ENCODE peak calls at places on chromosomes 13 and 19, in five cellular contexts. One of them, this sample, is unnamed. For H3K4me1, the result is how much of the 10 kb centered on the place peaks cover.

GRCh38 chr19:1066748-1067340 is at the start of gene ARHGAP45:
- DNase-seq in CD8-positive, alpha-beta memory T cell: peak
- DNase-seq in IMR-90: no peak
- DNase-seq in OCI-LY7: peak
- DNase-seq in A549: no peak
- DNase-seq in this sample: no peak

GRCh38 chr19:41886761-41887710 is 4.1 kb downstream of the ARHGEF1 start:
- DNase-seq in CD8-positive, alpha-beta memory T cell: peak
- DNase-seq in IMR-90: no peak
- DNase-seq in A549: no peak
- DNase-seq in OCI-LY7: peak
- DNase-seq in this sample: no peak

GRCh38 chr19:31350693-31351211 is 1.5 kb upstream of the TSHZ3 start:
- DNase-seq in A549: no peak
- DNase-seq in IMR-90: peak
- DNase-seq in CD8-positive, alpha-beta memory T cell: no peak
- DNase-seq in OCI-LY7: no peak
- DNase-seq in this sample: peak

GRCh38 chr19:53771133-53771532 is 53.0 kb downstream of the NLRP12 start:
- DNase-seq in A549: no peak
- DNase-seq in OCI-LY7: no peak
- DNase-seq in IMR-90: no peak
- DNase-seq in CD8-positive, alpha-beta memory T cell: no peak
- DNase-seq in this sample: peak

GRCh38 chr19:51887522-51888498 is at the start of gene ZNF577:
- DNase-seq in OCI-LY7: no peak
- DNase-seq in A549: no peak
- DNase-seq in IMR-90: peak
- DNase-seq in CD8-positive, alpha-beta memory T cell: peak
- DNase-seq in this sample: peak

GRCh38 chr19:45440873-45441654 is 17.3 kb upstream of the ERCC1 start:
- DNase-seq in IMR-90: peak
- DNase-seq in CD8-positive, alpha-beta memory T cell: no peak
- DNase-seq in A549: no peak
- DNase-seq in OCI-LY7: no peak
- DNase-seq in this sample: no peak

GRCh38 chr13:37736040-37736439 is 133.5 kb downstream of the TRPC4 start:
- DNase-seq in CD8-positive, alpha-beta memory T cell: no peak
- DNase-seq in IMR-90: no peak
- DNase-seq in OCI-LY7: no peak
- DNase-seq in A549: no peak
- DNase-seq in this sample: no peak

GRCh38 chr19:4539697-4540581 is at the start of gene LRG1:
- DNase-seq in CD8-positive, alpha-beta memory T cell: no peak
- DNase-seq in OCI-LY7: peak
- DNase-seq in A549: no peak
- DNase-seq in IMR-90: no peak
- DNase-seq in this sample: peak

GRCh38 chr19:38692458-38693379 is 45.3 kb downstream of the ACTN4 start:
- DNase-seq in IMR-90: no peak
- DNase-seq in A549: no peak
- DNase-seq in CD8-positive, alpha-beta memory T cell: no peak
- DNase-seq in OCI-LY7: no peak
- DNase-seq in this sample: no peak

GRCh38 chr19:56601375-56601774 is 6.3 kb downstream of the ZNF71 start:
- DNase-seq in A549: no peak
- DNase-seq in CD8-positive, alpha-beta memory T cell: no peak
- DNase-seq in IMR-90: peak
- DNase-seq in OCI-LY7: no peak
- DNase-seq in this sample: no peak

GRCh38 chr13:76745246-76746200 is 140.7 kb downstream of the KCTD12 start:
- DNase-seq in IMR-90: no peak
- DNase-seq in A549: no peak
- DNase-seq in CD8-positive, alpha-beta memory T cell: no peak
- DNase-seq in OCI-LY7: no peak
- DNase-seq in this sample: no peak

GRCh38 chr13:49292742-49293498 is 45.2 kb downstream of the CDADC1 start:
- DNase-seq in OCI-LY7: no peak
- DNase-seq in CD8-positive, alpha-beta memory T cell: no peak
- DNase-seq in IMR-90: peak
- DNase-seq in A549: no peak
- DNase-seq in this sample: peak

GRCh38 chr13:34657716-34658115 is 284.4 kb upstream of the NBEA start:
- DNase-seq in A549: peak
- DNase-seq in CD8-positive, alpha-beta memory T cell: no peak
- DNase-seq in IMR-90: peak
- DNase-seq in OCI-LY7: no peak
- DNase-seq in this sample: no peak

GRCh38 chr13:19150712-19151228 is 30.9 kb downstream of the TUBA3C start:
- DNase-seq in IMR-90: no peak
- DNase-seq in OCI-LY7: no peak
- DNase-seq in A549: no peak
- DNase-seq in CD8-positive, alpha-beta memory T cell: no peak
- DNase-seq in this sample: no peak

GRCh38 chr13:26502826-26503225 is 54.7 kb upstream of the WASF3 start:
- DNase-seq in A549: no peak
- DNase-seq in OCI-LY7: no peak
- DNase-seq in CD8-positive, alpha-beta memory T cell: no peak
- DNase-seq in IMR-90: peak
- DNase-seq in this sample: no peak

GRCh38 chr13:101424381-101425155 is 8.3 kb upstream of the NALCN start:
- DNase-seq in CD8-positive, alpha-beta memory T cell: no peak
- DNase-seq in A549: no peak
- DNase-seq in IMR-90: peak
- DNase-seq in OCI-LY7: no peak
- DNase-seq in this sample: no peak

GRCh38 chr13:97653741-97654140 is 219.8 kb downstream of the RAP2A start:
- DNase-seq in A549: no peak
- DNase-seq in IMR-90: peak
- DNase-seq in CD8-positive, alpha-beta memory T cell: no peak
- DNase-seq in OCI-LY7: no peak
- DNase-seq in this sample: no peak

GRCh38 chr13:26867451-26868067 is 107.0 kb upstream of the GPR12 start:
- DNase-seq in OCI-LY7: peak
- DNase-seq in A549: peak
- DNase-seq in IMR-90: peak
- DNase-seq in CD8-positive, alpha-beta memory T cell: no peak
- DNase-seq in this sample: no peak

GRCh38 chr13:78468546-78469060 is 134.7 kb downstream of the POU4F1 start:
- DNase-seq in OCI-LY7: no peak
- DNase-seq in A549: no peak
- DNase-seq in IMR-90: no peak
- DNase-seq in CD8-positive, alpha-beta memory T cell: no peak
- DNase-seq in this sample: no peak

GRCh38 chr19:4362871-4363545 is 19.6 kb downstream of the MPND start:
- DNase-seq in IMR-90: no peak
- DNase-seq in OCI-LY7: peak
- DNase-seq in CD8-positive, alpha-beta memory T cell: no peak
- DNase-seq in A549: no peak
- DNase-seq in this sample: no peak

GRCh38 chr13:76029088-76029487 is 393.0 kb downstream of the LMO7 start:
- DNase-seq in OCI-LY7: no peak
- DNase-seq in A549: no peak
- DNase-seq in IMR-90: no peak
- DNase-seq in CD8-positive, alpha-beta memory T cell: no peak
- DNase-seq in this sample: no peak

GRCh38 chr19:42420055-42420544 is 7.1 kb downstream of the LIPE start:
- DNase-seq in CD8-positive, alpha-beta memory T cell: peak
- DNase-seq in OCI-LY7: peak
- DNase-seq in A549: peak
- DNase-seq in IMR-90: peak
- DNase-seq in this sample: peak

GRCh38 chr19:15114153-15114540 is 6.9 kb downstream of the SYDE1 start:
- DNase-seq in CD8-positive, alpha-beta memory T cell: no peak
- DNase-seq in A549: no peak
- DNase-seq in IMR-90: peak
- DNase-seq in OCI-LY7: no peak
- DNase-seq in this sample: no peak

GRCh38 chr13:18948012-18948663 is 233.5 kb downstream of the TUBA3C start:
- DNase-seq in CD8-positive, alpha-beta memory T cell: no peak
- DNase-seq in A549: no peak
- DNase-seq in OCI-LY7: no peak
- DNase-seq in IMR-90: no peak
- DNase-seq in this sample: no peak

DNA sequence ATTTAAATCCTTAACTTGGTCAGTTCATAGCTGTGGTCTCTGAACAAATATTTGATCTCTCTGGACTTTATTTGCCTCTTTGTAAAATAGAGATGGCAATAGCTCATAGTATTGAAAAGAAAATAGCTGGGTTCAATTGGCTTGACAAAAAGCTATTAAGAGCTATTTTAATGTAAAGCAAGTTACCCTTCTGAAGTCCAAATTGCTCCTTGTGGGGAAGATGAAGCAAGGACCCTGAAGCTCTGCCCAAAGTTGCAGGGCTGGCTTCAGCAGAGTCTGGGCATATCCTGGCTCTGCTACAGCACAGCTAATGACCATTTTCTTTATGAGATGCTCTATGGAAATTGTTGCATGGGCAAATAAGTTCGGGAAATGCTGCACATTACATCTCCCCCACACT is 484.5 kb downstream of the TDRD3 start:
- DNase-seq in A549: no peak
- DNase-seq in CD8-positive, alpha-beta memory T cell: no peak
- DNase-seq in IMR-90: no peak
- DNase-seq in OCI-LY7: no peak
- DNase-seq in this sample: no peak
- H3K4me3 ChIP-seq in A549: no peak
- H3K4me3 ChIP-seq in CD8-positive, alpha-beta memory T cell: no peak
- H3K4me3 ChIP-seq in IMR-90: no peak
- H3K4me3 ChIP-seq in OCI-LY7: no peak
- H3K4me3 ChIP-seq in this sample: no peak

GRCh38 chr19:6373813-6374108 is 1.2 kb downstream of the ALKBH7 start:
- DNase-seq in A549: no peak
- DNase-seq in IMR-90: no peak
- DNase-seq in CD8-positive, alpha-beta memory T cell: no peak
- DNase-seq in OCI-LY7: no peak
- DNase-seq in this sample: no peak
- H3K27ac ChIP-seq in A549: peak
- H3K27ac ChIP-seq in IMR-90: peak
- H3K27ac ChIP-seq in CD8-positive, alpha-beta memory T cell: peak
- H3K27ac ChIP-seq in OCI-LY7: peak
- H3K27ac ChIP-seq in this sample: peak

GRCh38 chr13:99798756-99799155 is 172.8 kb downstream of the ZIC5 start:
- DNase-seq in OCI-LY7: no peak
- DNase-seq in CD8-positive, alpha-beta memory T cell: no peak
- DNase-seq in A549: no peak
- DNase-seq in IMR-90: no peak
- DNase-seq in this sample: no peak

GRCh38 chr13:99792079-99792921 is 179.3 kb downstream of the ZIC5 start:
- DNase-seq in A549: no peak
- DNase-seq in CD8-positive, alpha-beta memory T cell: no peak
- DNase-seq in IMR-90: no peak
- DNase-seq in OCI-LY7: no peak
- DNase-seq in this sample: no peak

GRCh38 chr13:99797716-99798115 is 173.9 kb downstream of the ZIC5 start:
- DNase-seq in CD8-positive, alpha-beta memory T cell: no peak
- DNase-seq in A549: no peak
- DNase-seq in IMR-90: no peak
- DNase-seq in OCI-LY7: no peak
- DNase-seq in this sample: no peak

GRCh38 chr13:99800004-99800403 is 171.6 kb downstream of the ZIC5 start:
- DNase-seq in CD8-positive, alpha-beta memory T cell: no peak
- DNase-seq in IMR-90: no peak
- DNase-seq in OCI-LY7: no peak
- DNase-seq in A549: no peak
- DNase-seq in this sample: no peak

GRCh38 chr13:99796175-99796819 is 175.3 kb downstream of the ZIC5 start:
- DNase-seq in CD8-positive, alpha-beta memory T cell: no peak
- DNase-seq in A549: no peak
- DNase-seq in OCI-LY7: peak
- DNase-seq in IMR-90: peak
- DNase-seq in this sample: no peak
- H3K4me1 ChIP-seq in CD8-positive, alpha-beta memory T cell: under half
- H3K4me1 ChIP-seq in A549: under half
- H3K4me1 ChIP-seq in OCI-LY7: under half
- H3K4me1 ChIP-seq in IMR-90: under half
- H3K4me1 ChIP-seq in this sample: under half

GRCh38 chr19:9966448-9966847 is 30.1 kb upstream of the OLFM2 start:
- DNase-seq in A549: no peak
- DNase-seq in IMR-90: no peak
- DNase-seq in OCI-LY7: no peak
- DNase-seq in CD8-positive, alpha-beta memory T cell: no peak
- DNase-seq in this sample: no peak
- H3K4me3 ChIP-seq in A549: no peak
- H3K4me3 ChIP-seq in IMR-90: no peak
- H3K4me3 ChIP-seq in OCI-LY7: no peak
- H3K4me3 ChIP-seq in CD8-positive, alpha-beta memory T cell: no peak
- H3K4me3 ChIP-seq in this sample: no peak

GRCh38 chr13:110342474-110342873 is 35.4 kb downstream of the COL4A2 start:
- DNase-seq in OCI-LY7: no peak
- DNase-seq in CD8-positive, alpha-beta memory T cell: no peak
- DNase-seq in IMR-90: no peak
- DNase-seq in A549: no peak
- DNase-seq in this sample: no peak

GRCh38 chr13:110341445-110342247 is 34.6 kb downstream of the COL4A2 start:
- DNase-seq in A549: no peak
- DNase-seq in CD8-positive, alpha-beta memory T cell: no peak
- DNase-seq in OCI-LY7: peak
- DNase-seq in IMR-90: peak
- DNase-seq in this sample: no peak

GRCh38 chr13:110339975-110340550 is 33.0 kb downstream of the COL4A2 start:
- DNase-seq in A549: no peak
- DNase-seq in CD8-positive, alpha-beta memory T cell: no peak
- DNase-seq in OCI-LY7: no peak
- DNase-seq in IMR-90: no peak
- DNase-seq in this sample: no peak

GRCh38 chr13:110339263-110339662 is 32.2 kb downstream of the COL4A2 start:
- DNase-seq in A549: no peak
- DNase-seq in OCI-LY7: no peak
- DNase-seq in CD8-positive, alpha-beta memory T cell: no peak
- DNase-seq in IMR-90: no peak
- DNase-seq in this sample: no peak

GRCh38 chr13:110340812-110341444 is 33.8 kb downstream of the COL4A2 start:
- DNase-seq in OCI-LY7: no peak
- DNase-seq in IMR-90: peak
- DNase-seq in CD8-positive, alpha-beta memory T cell: no peak
- DNase-seq in A549: no peak
- DNase-seq in this sample: peak
- H3K27ac ChIP-seq in OCI-LY7: no peak
- H3K27ac ChIP-seq in IMR-90: peak
- H3K27ac ChIP-seq in CD8-positive, alpha-beta memory T cell: no peak
- H3K27ac ChIP-seq in A549: peak
- H3K27ac ChIP-seq in this sample: no peak

DNA sequence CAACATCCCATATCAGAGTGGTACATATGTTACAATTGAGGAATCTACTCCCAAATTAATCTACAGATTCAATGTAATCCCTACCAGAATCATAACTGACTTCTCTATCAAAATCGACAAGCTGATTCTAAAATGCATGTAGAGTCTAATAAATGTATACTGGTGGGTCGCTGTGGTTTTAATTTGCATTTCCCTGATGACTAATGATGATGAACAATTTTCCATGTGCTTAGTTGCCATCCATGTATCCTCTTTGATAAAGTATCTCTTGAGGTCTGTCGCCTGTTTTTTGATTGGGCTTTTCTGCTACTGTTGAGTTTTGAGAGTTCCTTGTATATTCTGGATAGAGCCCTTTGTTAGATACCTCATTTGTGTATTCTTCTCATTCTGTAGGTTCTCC is 43.8 kb downstream of the KLF12 start:
- DNase-seq in IMR-90: peak
- DNase-seq in CD8-positive, alpha-beta memory T cell: no peak
- DNase-seq in A549: no peak
- DNase-seq in OCI-LY7: no peak
- DNase-seq in this sample: no peak
- H3K4me1 ChIP-seq in IMR-90: under half
- H3K4me1 ChIP-seq in CD8-positive, alpha-beta memory T cell: half or more
- H3K4me1 ChIP-seq in A549: under half
- H3K4me1 ChIP-seq in OCI-LY7: under half
- H3K4me1 ChIP-seq in this sample: under half